ENCODE peak calls at places on chromosomes 3 and 15, in ten cellular contexts. M is CD8-positive, alpha-beta T cell; W is stomach; D is sigmoid colon; Z is astrocyte; R is HL-60; H is heart right ventricle; P is AG04450; I is PC-3; Y is brain microvascular endothelial cell. K is an unnamed sample.

GRCh38 chr3:141421639-141422319 is 53.5 kb downstream of the ZBTB38 start:
- DNase-seq in M (no peak), W (no peak), D (no peak), Z (peak; percentile 88), R (no peak), H (no peak), P (no peak), I (peak; percentile 68), Y (peak; percentile 94), K (no peak)

GRCh38 chr15:45314960-45315359 is 62.9 kb downstream of the SLC28A2 start:
- DNase-seq in M (no peak), W (no peak), D (no peak), Z (no peak), R (no peak), H (peak; percentile 32), P (no peak), I (peak; percentile 65), Y (no peak), K (no peak)

GRCh38 chr3:116445291-116445841 is at the start of gene LSAMP:
- DNase-seq in M (no peak), W (no peak), D (peak; percentile 80), Z (peak; percentile 30), R (no peak), H (no peak), P (no peak), I (no peak), Y (no peak), K (no peak)

GRCh38 chr3:108489776-108490175 is 20.6 kb downstream of the MYH15 start:
- DNase-seq in M (peak; percentile 56), W (no peak), D (no peak), Z (peak; percentile 19), R (peak; percentile 24), H (peak; percentile 15), P (no peak), I (peak; percentile 71), Y (peak; percentile 51), K (no peak)

GRCh38 chr15:63392355-63393009 is 10.8 kb upstream of the CA12 start:
- DNase-seq in M (no peak), W (no peak), D (no peak), Z (no peak), R (peak; percentile 40), H (no peak), P (no peak), I (no peak), Y (no peak), K (no peak)

GRCh38 chr3:122283796-122284445 is 41.1 kb upstream of the CSTA start:
- DNase-seq in M (no peak), W (no peak), D (no peak), Z (no peak), R (no peak), H (no peak), P (no peak), I (no peak), Y (no peak), K (no peak)

GRCh38 chr3:159824341-159824740 is 164.3 kb upstream of the IL12A start:
- DNase-seq in M (no peak), W (no peak), D (no peak), Z (peak; percentile 96), R (no peak), H (no peak), P (peak; percentile 70), I (peak; percentile 96), Y (peak; percentile 90), K (no peak)

GRCh38 chr15:71443538-71443937 is 328.3 kb downstream of the THSD4 start:
- DNase-seq in M (no peak), W (peak; percentile 72), D (no peak), Z (no peak), R (peak; percentile 13), H (peak; percentile 40), P (no peak), I (peak; percentile 73), Y (peak; percentile 37), K (peak; percentile 53)

GRCh38 chr15:82393671-82394070 is 35.9 kb upstream of the GOLGA6L9 start:
- DNase-seq in M (no peak), W (no peak), D (no peak), Z (peak; percentile 89), R (no peak), H (no peak), P (no peak), I (no peak), Y (peak; percentile 82), K (no peak)

GRCh38 chr3:32903953-32904352 is 47.5 kb upstream of the CCR4 start:
- DNase-seq in M (no peak), W (no peak), D (no peak), Z (no peak), R (no peak), H (no peak), P (no peak), I (no peak), Y (no peak), K (no peak)

GRCh38 chr15:90598053-90598577 is 68.4 kb downstream of the CRTC3 start:
- DNase-seq in M (no peak), W (peak; percentile 79), D (peak; percentile 74), Z (no peak), R (no peak), H (peak; percentile 59), P (no peak), I (no peak), Y (no peak), K (peak; percentile 49)

DNA sequence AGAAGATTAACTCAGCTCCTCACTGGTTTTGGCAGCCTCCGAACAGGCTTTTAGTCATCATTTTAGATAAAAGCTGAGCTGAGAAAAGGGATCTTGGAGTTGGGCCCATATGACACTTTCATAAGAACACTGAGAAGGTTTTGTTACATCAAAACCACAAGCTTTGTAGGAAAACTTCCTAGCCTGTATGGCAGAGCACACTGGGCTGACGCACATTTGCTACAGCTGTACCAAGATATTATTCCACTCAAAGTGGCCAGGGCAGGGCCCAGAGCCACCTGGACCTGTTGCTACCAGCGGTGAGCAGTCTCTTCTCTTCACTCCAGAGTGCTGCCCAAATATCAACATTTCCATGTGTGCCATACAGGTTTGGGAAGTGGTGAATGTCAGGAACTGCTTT is 160.5 kb upstream of the CCDC54 start:
- DNase-seq in M (no peak), W (no peak), D (no peak), Z (peak; percentile 99), R (no peak), H (peak; percentile 39), P (no peak), I (peak; percentile 91), Y (peak; percentile 96), K (no peak)
- H3K27ac ChIP-seq in M (no peak overlapping the region), W (no peak overlapping the region), D (no peak overlapping the region), Z (peak overlapping the region; percentile 97), R (no peak overlapping the region), H (no peak overlapping the region), P (peak overlapping the region; percentile 93), I (peak overlapping the region; percentile 95), Y (peak overlapping the region; percentile 98), K (peak overlapping the region; percentile 23)

DNA sequence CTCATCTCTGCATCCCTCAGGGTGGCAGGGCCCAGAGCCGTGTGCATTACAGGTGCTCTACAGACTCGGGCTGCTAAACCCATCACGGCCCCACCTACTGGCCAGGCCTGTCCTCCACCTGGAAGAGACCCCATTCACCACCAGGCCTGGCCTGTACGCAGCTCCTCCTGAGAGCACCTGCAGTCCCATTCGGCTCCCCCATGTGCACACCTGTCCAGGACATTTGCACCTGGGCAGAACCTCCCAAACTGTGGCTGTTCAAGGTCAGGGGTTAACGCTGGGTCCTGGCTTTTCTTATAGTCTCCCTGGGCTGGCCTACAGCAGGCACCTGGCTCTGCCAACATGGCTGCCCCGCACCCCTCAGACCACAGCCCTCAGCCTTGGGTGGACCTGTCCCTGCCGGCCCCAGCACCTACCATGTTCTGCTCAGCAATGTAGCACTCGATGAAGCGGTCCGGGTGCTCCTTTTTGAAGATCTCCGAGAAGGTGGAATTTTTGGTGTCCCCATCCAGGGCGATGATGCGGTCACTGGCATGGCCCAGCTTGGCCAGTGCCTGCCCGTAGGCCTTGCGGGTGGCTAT is 25.7 kb downstream of the TKT start:
- DNase-seq in M (no peak), W (no peak), D (no peak), Z (no peak), R (no peak), H (no peak), P (no peak), I (no peak), Y (no peak), K (no peak)
- TF ChIP-seq CTCF in M (no peak), W (no peak), D (no peak), Z (no peak), R (no peak), H (no peak), P (peak; percentile 12), I (peak; percentile 55), Y (peak; percentile 29), K (no peak)

DNA sequence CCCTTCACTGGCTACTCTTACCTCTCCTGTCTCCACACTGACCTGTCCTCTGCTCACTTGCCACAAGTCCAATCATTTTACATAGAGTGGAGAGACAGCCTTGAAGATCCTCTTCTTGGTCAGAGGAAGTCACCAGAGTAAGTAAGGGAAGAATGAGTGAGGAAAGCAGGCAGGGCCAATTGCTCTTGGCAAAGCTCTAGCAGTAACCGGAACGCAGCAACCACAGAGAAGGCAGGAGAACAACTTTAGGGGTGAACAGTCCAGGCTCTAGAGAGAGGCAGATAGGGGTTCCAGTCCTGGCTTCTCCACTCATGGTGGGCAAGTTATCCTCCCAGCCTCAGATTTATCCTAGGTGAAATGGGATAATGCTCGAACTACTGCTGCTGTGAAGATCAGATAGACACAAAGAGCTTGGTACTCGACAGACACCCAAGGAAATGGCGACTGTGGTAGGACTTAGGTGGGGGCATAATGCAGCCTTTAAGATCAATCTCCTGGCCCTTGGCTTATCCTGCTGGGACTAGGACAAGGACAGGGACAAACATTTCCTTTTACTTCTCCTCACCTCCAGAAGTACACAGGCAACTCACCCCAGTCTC is 1.2 kb upstream of the ADAMTSL3 start:
- DNase-seq in M (no peak), W (no peak), D (no peak), Z (no peak), R (no peak), H (no peak), P (no peak), I (no peak), Y (no peak), K (no peak)
- H3K27me3 ChIP-seq in M (peaks cover 7% of the 10 kb centered on the region), W (peaks cover 13% of the 10 kb centered on the region), D (no peaks in the 10 kb centered on the region), Z (peaks cover 36% of the 10 kb centered on the region), R (peaks cover 3% of the 10 kb centered on the region), H (peaks cover 9% of the 10 kb centered on the region), P (peaks cover 31% of the 10 kb centered on the region), I (no peaks in the 10 kb centered on the region), Y (peaks cover 32% of the 10 kb centered on the region), K (no peaks in the 10 kb centered on the region)

GRCh38 chr15:80072285-80072684 is 12.8 kb downstream of the ZFAND6 start:
- DNase-seq in M (no peak), W (no peak), D (no peak), Z (peak; percentile 90), R (peak; percentile 71), H (peak; percentile 51), P (peak; percentile 57), I (peak; percentile 92), Y (peak; percentile 77), K (no peak)

GRCh38 chr15:80071652-80072051 is 12.2 kb downstream of the ZFAND6 start:
- DNase-seq in M (no peak), W (no peak), D (no peak), Z (no peak), R (no peak), H (no peak), P (no peak), I (no peak), Y (no peak), K (no peak)

GRCh38 chr15:80076321-80077318 is 17.1 kb downstream of the ZFAND6 start:
- DNase-seq in M (no peak), W (no peak), D (no peak), Z (peak; percentile 59), R (no peak), H (no peak), P (no peak), I (no peak), Y (no peak), K (no peak)

GRCh38 chr15:80070840-80071239 is 11.4 kb downstream of the ZFAND6 start:
- DNase-seq in M (no peak), W (no peak), D (no peak), Z (peak; percentile 19), R (peak; percentile 27), H (no peak), P (no peak), I (peak; percentile 36), Y (no peak), K (no peak)

GRCh38 chr15:80073197-80073596 is 13.7 kb downstream of the ZFAND6 start:
- DNase-seq in M (no peak), W (no peak), D (no peak), Z (no peak), R (no peak), H (no peak), P (no peak), I (no peak), Y (no peak), K (no peak)
- H3K27ac ChIP-seq in M (no peak overlapping the region), W (peak overlapping the region; percentile 49), D (no peak overlapping the region), Z (no peak overlapping the region), R (no peak overlapping the region), H (no peak overlapping the region), P (no peak overlapping the region), I (no peak overlapping the region), Y (no peak overlapping the region), K (no peak overlapping the region)

K was measured in lung.